ENCODE peak calls at places on chromosomes 7 and 10, in eight cellular contexts. G, B, H, J, I, A, D and Z are unnamed samples.

GRCh38 chr7:8389898-8390642 is 43.3 kb upstream of the NXPH1 start:
- DNase-seq in B (no peak), G (no peak), D (no peak), A (no peak), H (no peak), J (no peak), I (peak; percentile 23), Z (no peak)

GRCh38 chr10:89702121-89702480 is 711 bp downstream of the KIF20B start:
- DNase-seq in A (no peak), H (no peak), J (peak; percentile 22), G (no peak), D (no peak), I (peak; percentile 35), B (peak; percentile 21), Z (peak; percentile 5)

GRCh38 chr7:87058739-87059524 is 522 bp downstream of the ELAPOR2 start:
- DNase-seq in J (no peak), B (no peak), I (no peak), G (peak; percentile 16), A (peak; percentile 4), D (peak; percentile 36), H (peak; percentile 34), Z (no peak)

GRCh38 chr10:103991393-103992128 is 24.6 kb downstream of the SLK start:
- DNase-seq in G (no peak), B (no peak), J (no peak), H (no peak), I (no peak), A (no peak), D (no peak), Z (no peak)

GRCh38 chr10:72223743-72224101 is 7.6 kb upstream of the ASCC1 start:
- DNase-seq in I (peak; percentile 42), G (no peak), B (no peak), H (no peak), J (peak; percentile 44), D (no peak), A (no peak), Z (no peak)

GRCh38 chr10:110610308-110610774 is 33.8 kb upstream of the RBM20 start:
- DNase-seq in G (peak; percentile 66), B (peak; percentile 24), H (no peak), A (peak; percentile 63), D (peak; percentile 45), J (peak; percentile 56), I (peak; percentile 71), Z (no peak)

GRCh38 chr10:13734151-13734550 is 147.4 kb downstream of the PRPF18 start:
- DNase-seq in A (no peak), H (no peak), I (no peak), D (no peak), J (no peak), G (no peak), B (no peak), Z (no peak)

GRCh38 chr10:26052326-26052725 is 118.3 kb downstream of the MYO3A start:
- DNase-seq in G (no peak), I (no peak), B (no peak), A (no peak), H (no peak), D (no peak), J (no peak), Z (no peak)

GRCh38 chr10:2145486-2145885 is 408.2 kb upstream of the ADARB2 start:
- DNase-seq in D (no peak), A (no peak), G (no peak), I (no peak), H (no peak), J (no peak), B (no peak), Z (no peak)

GRCh38 chr10:61463035-61463909 is 10.1 kb upstream of the TMEM26 start:
- DNase-seq in J (peak; percentile 97), G (no peak), D (no peak), I (no peak), A (peak; percentile 72), B (no peak), H (no peak), Z (no peak)

GRCh38 chr10:71971769-71972555 is 7.8 kb downstream of the CHST3 start:
- DNase-seq in G (no peak), B (no peak), I (peak; percentile 37), D (no peak), A (no peak), H (no peak), J (no peak), Z (no peak)

GRCh38 chr7:80634505-80634904 is 3.9 kb upstream of the CD36 start:
- DNase-seq in G (no peak), H (no peak), B (no peak), J (peak; percentile 97), D (no peak), I (no peak), A (peak; percentile 89), Z (no peak)

GRCh38 chr10:35961501-35961900 is 319.4 kb upstream of the FZD8 start:
- DNase-seq in D (no peak), I (no peak), J (no peak), G (no peak), B (no peak), H (no peak), A (peak; percentile 11), Z (no peak)

GRCh38 chr7:27208998-27209397 is 9.1 kb upstream of the HOXA13 start:
- DNase-seq in H (no peak), B (no peak), D (no peak), I (no peak), G (no peak), A (no peak), J (no peak), Z (no peak)

GRCh38 chr10:70969188-70969587 is 80.8 kb upstream of the PCBD1 start:
- DNase-seq in J (no peak), B (no peak), D (no peak), H (no peak), I (no peak), A (no peak), G (no peak), Z (no peak)

GRCh38 chr7:51316666-51317581 is at the start of gene COBL:
- DNase-seq in I (no peak), B (no peak), H (peak; percentile 71), D (peak; percentile 54), J (no peak), G (peak; percentile 26), A (no peak), Z (no peak)

GRCh38 chr7:51314726-51315125 is 1.9 kb downstream of the COBL start:
- DNase-seq in I (no peak), B (no peak), A (no peak), H (peak; percentile 33), G (no peak), D (no peak), J (no peak), Z (no peak)

GRCh38 chr7:51317582-51317910 is 937 bp upstream of the COBL start:
- DNase-seq in J (no peak), I (no peak), B (no peak), G (no peak), D (no peak), A (no peak), H (no peak), Z (no peak)

GRCh38 chr7:51315393-51316261 is 982 bp downstream of the COBL start:
- DNase-seq in I (no peak), J (no peak), D (peak; percentile 78), A (no peak), G (no peak), H (peak; percentile 58), B (no peak), Z (no peak)

GRCh38 chr7:51316262-51316665 is 345 bp downstream of the COBL start:
- DNase-seq in J (no peak), B (no peak), H (peak; percentile 65), I (no peak), G (no peak), A (no peak), D (peak; percentile 55), Z (no peak)
- TF ChIP-seq CTCF in J (no peak), B (no peak), H (no peak), I (no peak), G (no peak), A (no peak), D (peak; percentile 29), Z (no peak)

DNA sequence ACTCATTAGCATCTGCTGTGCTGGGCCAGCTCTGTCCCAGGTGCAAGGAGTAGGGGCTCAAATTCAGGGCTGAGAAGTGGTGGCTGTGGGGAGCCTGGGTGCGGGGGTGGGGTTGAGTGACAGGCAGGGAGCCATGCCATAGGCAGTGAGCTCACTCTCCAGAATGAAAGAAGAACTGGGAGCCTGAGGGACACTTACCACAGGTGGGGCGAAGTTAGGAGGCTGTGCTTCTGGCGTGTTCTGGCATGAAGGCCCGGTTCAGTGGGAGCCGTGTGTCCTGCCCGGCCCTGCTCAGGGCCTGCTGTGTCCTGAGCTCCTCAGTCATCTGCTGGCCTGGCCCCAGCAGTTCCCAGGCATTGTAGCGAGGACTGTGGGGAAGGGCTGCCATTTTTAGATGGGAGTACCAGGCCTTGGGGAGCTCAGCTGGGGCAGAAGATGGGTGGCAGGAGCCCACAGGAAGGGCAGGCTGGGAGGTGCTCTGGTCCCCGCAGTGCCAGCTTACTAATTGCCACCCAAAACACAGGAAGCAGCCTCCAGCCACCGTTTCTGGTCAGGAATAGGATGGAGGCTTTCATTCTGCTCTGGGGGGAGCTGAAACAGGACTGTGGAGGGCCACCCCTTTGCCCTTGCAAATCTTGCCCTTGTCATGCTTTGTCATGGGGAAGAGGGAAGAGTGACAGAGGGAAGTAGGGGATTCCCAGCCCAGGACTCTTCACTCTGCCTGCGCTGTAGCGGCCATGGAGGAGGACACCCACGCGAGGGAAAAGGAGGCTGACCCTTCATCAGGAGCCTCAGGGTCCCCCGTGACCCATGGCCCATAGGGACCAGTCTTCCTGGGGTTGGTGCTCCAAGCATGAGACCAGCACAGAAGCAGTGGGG is 62.2 kb downstream of the MKI67 start:
- DNase-seq in I (peak; percentile 37), G (no peak), B (no peak), D (no peak), J (no peak), H (no peak), A (no peak), Z (no peak)
- H3K4me3 ChIP-seq in I (no peak overlapping the region), G (no peak overlapping the region), B (peak overlapping the region; percentile 37), D (no peak overlapping the region), J (no peak overlapping the region), H (no peak overlapping the region), A (no peak overlapping the region), Z (peak overlapping the region; percentile 21)

GRCh38 chr10:92822964-92823363 is 25.4 kb upstream of the EXOC6 start:
- DNase-seq in G (no peak), B (no peak), J (peak; percentile 48), I (peak; percentile 14), D (no peak), H (no peak), A (peak; percentile 49), Z (no peak)
- TF ChIP-seq CTCF in G (peak; percentile 65), B (no peak), J (peak; percentile 20), I (no peak), D (no peak), H (no peak), A (peak; percentile 17), Z (no peak)

GRCh38 chr10:9992656-9993055 is 1025.0 kb upstream of the CELF2 start:
- DNase-seq in B (no peak), G (peak; percentile 4), J (peak; percentile 2), H (no peak), D (no peak), I (no peak), A (peak; percentile 24), Z (no peak)

GRCh38 chr10:9987197-9987596 is 1030.5 kb upstream of the CELF2 start:
- DNase-seq in D (no peak), A (no peak), B (no peak), H (no peak), I (no peak), G (no peak), J (no peak), Z (no peak)

DNA sequence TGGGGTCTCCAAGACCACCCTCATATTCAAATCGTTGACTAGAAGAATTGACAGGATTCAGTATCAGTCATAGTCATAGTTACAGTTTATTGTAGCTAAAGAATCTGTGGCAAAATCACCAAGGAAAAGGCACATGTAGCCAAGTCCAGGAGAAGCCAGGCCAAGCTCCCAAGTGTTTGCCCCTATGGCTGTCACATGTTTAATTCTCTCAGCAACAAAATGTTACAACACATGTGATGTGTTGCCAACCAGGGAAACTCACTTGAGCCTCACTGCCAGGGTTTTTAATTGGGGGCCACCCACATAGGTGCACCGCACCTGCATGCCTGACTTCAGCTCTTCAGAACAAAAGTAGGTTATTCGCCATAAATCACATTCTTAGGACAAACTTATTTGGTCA is 1030.9 kb upstream of the CELF2 start:
- DNase-seq in D (no peak), I (no peak), H (no peak), J (no peak), A (no peak), B (no peak), G (no peak), Z (no peak)
- H3K4me3 ChIP-seq in D (no peak overlapping the region), I (no peak overlapping the region), H (no peak overlapping the region), J (no peak overlapping the region), A (no peak overlapping the region), B (no peak overlapping the region), G (no peak overlapping the region), Z (no peak overlapping the region)